ENCODE peak calls at places on chromosome 7, in seven cellular contexts. L is esophagus squamous epithelium, W is A549, J is heart left ventricle, F is endothelial cell of umbilical vein, Q is suprapubic skin, D is transverse colon. N is an unnamed sample.

GRCh38 chr7:5773661-5774086 is 7.8 kb downstream of the RNF216 start:
- DNase-seq in Q (no peak), L (no peak), J (no peak), D (no peak), W (peak), F (peak), N (no peak)

GRCh38 chr7:5429253-5429856 is 5.7 kb upstream of the TNRC18 start:
- DNase-seq in J (peak), W (no peak), D (peak), L (no peak), Q (no peak), F (peak), N (peak)

GRCh38 chr7:142440219-142441073 is 182.6 kb upstream of the PRSS58 start:
- DNase-seq in J (no peak), D (no peak), F (peak), W (peak), L (no peak), Q (no peak), N (no peak)

GRCh38 chr7:2162959-2163358 is 69.8 kb downstream of the MAD1L1 start:
- DNase-seq in L (no peak), Q (peak), F (no peak), W (no peak), D (no peak), J (no peak), N (no peak)

GRCh38 chr7:113548137-113548536 is 370.7 kb downstream of the PPP1R3A start:
- DNase-seq in Q (no peak), D (no peak), W (no peak), F (no peak), J (no peak), L (no peak), N (no peak)

GRCh38 chr7:154915600-154915999 is 87.3 kb downstream of the PAXIP1 start:
- DNase-seq in Q (no peak), W (no peak), F (no peak), J (no peak), L (no peak), D (no peak), N (peak)

GRCh38 chr7:87735360-87735759 is 107.2 kb downstream of the RUNDC3B start:
- DNase-seq in Q (no peak), L (no peak), F (peak), J (no peak), D (no peak), W (no peak), N (no peak)

GRCh38 chr7:79876769-79877362 is 257.8 kb upstream of the GNAI1 start:
- DNase-seq in D (no peak), W (peak), L (no peak), J (no peak), Q (no peak), F (peak), N (no peak)

GRCh38 chr7:158344706-158345300 is 242.8 kb downstream of the PTPRN2 start:
- DNase-seq in F (no peak), J (no peak), Q (no peak), D (no peak), W (no peak), L (no peak), N (peak)

GRCh38 chr7:121793716-121794115 is 79.2 kb upstream of the PTPRZ1 start:
- DNase-seq in D (no peak), W (no peak), J (no peak), L (no peak), Q (no peak), F (no peak), N (no peak)

GRCh38 chr7:111855842-111856227 is 293.5 kb upstream of the IMMP2L start:
- DNase-seq in J (no peak), F (peak), Q (no peak), D (no peak), L (no peak), W (peak), N (no peak)

GRCh38 chr7:85176197-85176596 is 10.7 kb downstream of the SEMA3D start:
- DNase-seq in Q (no peak), F (peak), J (no peak), L (no peak), D (no peak), W (no peak), N (no peak)

GRCh38 chr7:139679731-139680594 is 97.8 kb downstream of the HIPK2 start:
- DNase-seq in L (no peak), J (no peak), W (peak), F (peak), D (no peak), Q (no peak), N (no peak)

GRCh38 chr7:74587435-74588126 is 69.9 kb upstream of the GTF2I start:
- DNase-seq in D (peak), F (peak), Q (peak), W (peak), J (peak), L (no peak), N (peak)

GRCh38 chr7:2477447-2478386 is 1.5 kb upstream of the GRIFIN start:
- DNase-seq in Q (no peak), J (peak), L (no peak), D (peak), W (peak), F (peak), N (peak)

GRCh38 chr7:76283254-76284159 is 19.0 kb upstream of the HSPB1 start:
- DNase-seq in D (no peak), J (no peak), L (no peak), Q (no peak), F (no peak), W (no peak), N (no peak)

GRCh38 chr7:91566333-91566732 is 302.1 kb downstream of the FZD1 start:
- DNase-seq in J (no peak), W (no peak), L (no peak), Q (no peak), D (no peak), F (no peak), N (no peak)

GRCh38 chr7:98115746-98116525 is 9.3 kb downstream of the LMTK2 start:
- DNase-seq in W (no peak), Q (no peak), F (no peak), J (no peak), L (no peak), D (no peak), N (no peak)

GRCh38 chr7:133484135-133484534 is 231.3 kb downstream of the EXOC4 start:
- DNase-seq in J (no peak), W (no peak), D (no peak), F (no peak), L (no peak), Q (no peak), N (no peak)

GRCh38 chr7:8908889-8909288 is 475.5 kb downstream of the NXPH1 start:
- DNase-seq in L (no peak), Q (no peak), F (no peak), J (no peak), W (no peak), D (no peak), N (no peak)

GRCh38 chr7:139873593-139874374 is 44.7 kb downstream of the TBXAS1 start:
- DNase-seq in F (peak), Q (no peak), L (no peak), J (no peak), D (no peak), W (no peak), N (peak)

GRCh38 chr7:141609566-141609965 is 58.4 kb downstream of the AGK start:
- DNase-seq in J (no peak), D (no peak), F (no peak), W (no peak), L (no peak), Q (no peak), N (no peak)

GRCh38 chr7:108455833-108456677 is at the start of gene NRCAM:
- DNase-seq in J (no peak), W (peak), D (peak), Q (no peak), L (no peak), F (peak), N (no peak)

GRCh38 chr7:4806983-4807625 is 31.7 kb downstream of the AP5Z1 start:
- DNase-seq in Q (peak), L (no peak), F (no peak), D (no peak), J (no peak), W (no peak), N (no peak)

GRCh38 chr7:93011351-93012294 is 106.2 kb downstream of the SAMD9 start:
- DNase-seq in F (peak), L (no peak), W (no peak), Q (no peak), D (no peak), J (no peak), N (no peak)

GRCh38 chr7:40948239-40948638 is 754.7 kb downstream of the INHBA start:
- DNase-seq in Q (no peak), W (no peak), F (no peak), L (no peak), J (no peak), D (no peak), N (no peak)

GRCh38 chr7:151088019-151088855 is 2.0 kb downstream of the AGAP3 start:
- DNase-seq in W (no peak), J (no peak), D (no peak), Q (no peak), F (peak), L (no peak), N (no peak)

GRCh38 chr7:138477081-138477578 is 17.1 kb downstream of the TRIM24 start:
- DNase-seq in J (no peak), L (no peak), F (no peak), D (no peak), W (no peak), Q (no peak), N (no peak)

GRCh38 chr7:84336303-84336702 is 141.7 kb upstream of the SEMA3A start:
- DNase-seq in D (no peak), Q (no peak), J (no peak), W (no peak), F (no peak), L (no peak), N (no peak)

GRCh38 chr7:26993816-26994810 is 101.7 kb downstream of the HOXA1 start:
- DNase-seq in J (no peak), F (no peak), W (no peak), L (no peak), Q (no peak), D (no peak), N (no peak)

GRCh38 chr7:132080967-132081668 is 495.2 kb downstream of the PLXNA4 start:
- DNase-seq in Q (no peak), F (no peak), L (no peak), D (peak), J (no peak), W (no peak), N (peak)

GRCh38 chr7:2196381-2197378 is 36.1 kb downstream of the MAD1L1 start:
- DNase-seq in J (peak), F (no peak), L (no peak), Q (no peak), W (no peak), D (no peak), N (no peak)

GRCh38 chr7:66699998-66700397 is 40.5 kb upstream of the RABGEF1 start:
- DNase-seq in F (no peak), L (no peak), W (no peak), D (peak), J (peak), Q (no peak), N (no peak)

GRCh38 chr7:117096297-117096696 is 143.0 kb downstream of the ST7 start:
- DNase-seq in W (no peak), J (no peak), F (no peak), L (no peak), Q (no peak), D (no peak), N (no peak)

GRCh38 chr7:67522504-67522903 is 525.9 kb downstream of the TYW1 start:
- DNase-seq in Q (no peak), W (no peak), J (no peak), L (no peak), D (no peak), F (no peak), N (no peak)

GRCh38 chr7:98816925-98817710 is 52.7 kb downstream of the TMEM130 start:
- DNase-seq in F (no peak), Q (no peak), D (no peak), L (no peak), J (no peak), W (no peak), N (no peak)

GRCh38 chr7:83819911-83820310 is 171.0 kb upstream of the SEMA3E start:
- DNase-seq in J (no peak), D (no peak), Q (no peak), F (no peak), W (peak), L (no peak), N (no peak)

GRCh38 chr7:35839860-35840854 is 39.3 kb downstream of the SEPTIN7 start:
- DNase-seq in J (no peak), Q (no peak), F (peak), W (peak), L (no peak), D (no peak), N (no peak)

GRCh38 chr7:80232969-80233724 is 98.5 kb downstream of the GNAI1 start:
- DNase-seq in L (no peak), D (no peak), W (no peak), Q (no peak), J (no peak), F (no peak), N (no peak)

GRCh38 chr7:81769891-81770818 is at the start of gene HGF:
- DNase-seq in F (peak), J (peak), L (peak), D (peak), W (no peak), Q (no peak), N (peak)
- TF ChIP-seq CTCF in F (peak), J (no peak), L (no peak), D (no peak), W (no peak), Q (peak), N (no peak)

GRCh38 chr7:130960208-130960988 is 226.4 kb upstream of the KLF14 start:
- DNase-seq in L (peak), Q (no peak), F (peak), D (no peak), J (no peak), W (peak), N (no peak)
- TF ChIP-seq POLR2A in L (no peak), Q (no peak), F (no peak), D (no peak), J (no peak), W (no peak), N (no peak)

GRCh38 chr7:16660702-16661464 is 14.9 kb downstream of the BZW2 start:
- DNase-seq in Q (no peak), F (peak), D (no peak), J (no peak), W (peak), L (no peak), N (no peak)

GRCh38 chr7:16667355-16667754 is 21.4 kb downstream of the BZW2 start:
- DNase-seq in Q (no peak), L (no peak), J (no peak), W (no peak), D (no peak), F (no peak), N (no peak)

GRCh38 chr7:16657656-16658279 is 11.8 kb downstream of the BZW2 start:
- DNase-seq in L (no peak), J (peak), F (no peak), Q (no peak), D (peak), W (peak), N (no peak)

DNA sequence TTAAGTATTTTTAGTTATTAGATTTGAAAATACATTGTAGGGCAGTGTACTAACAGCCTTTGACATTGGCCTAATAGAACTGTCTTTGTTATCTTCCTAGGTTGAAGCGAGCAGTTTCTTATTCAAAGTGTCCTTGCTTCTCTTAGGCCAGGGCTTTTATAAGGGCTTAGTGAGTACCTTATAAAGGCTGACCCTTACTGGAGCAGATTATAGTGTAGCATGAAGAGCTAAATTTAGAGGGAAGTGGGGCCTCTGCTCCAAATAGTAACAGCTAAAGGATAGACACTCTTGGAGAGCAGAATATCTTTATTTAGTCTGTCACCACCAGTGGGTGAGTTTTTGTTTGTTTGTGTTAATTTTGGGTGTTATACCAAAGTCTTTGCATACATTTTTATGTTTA is 15.9 kb downstream of the BZW2 start:
- DNase-seq in Q (no peak), J (no peak), L (no peak), D (no peak), F (no peak), W (no peak), N (no peak)
- H3K4me3 ChIP-seq in Q (no peak), J (peak), L (no peak), D (no peak), F (no peak), W (no peak), N (no peak)

GRCh38 chr7:69826283-69826682 is 228.0 kb downstream of the AUTS2 start:
- DNase-seq in J (no peak), Q (no peak), F (no peak), W (no peak), L (no peak), D (no peak), N (no peak)
- TF ChIP-seq CTCF in J (no peak), Q (no peak), F (no peak), W (no peak), L (no peak), D (no peak), N (no peak)

DNA sequence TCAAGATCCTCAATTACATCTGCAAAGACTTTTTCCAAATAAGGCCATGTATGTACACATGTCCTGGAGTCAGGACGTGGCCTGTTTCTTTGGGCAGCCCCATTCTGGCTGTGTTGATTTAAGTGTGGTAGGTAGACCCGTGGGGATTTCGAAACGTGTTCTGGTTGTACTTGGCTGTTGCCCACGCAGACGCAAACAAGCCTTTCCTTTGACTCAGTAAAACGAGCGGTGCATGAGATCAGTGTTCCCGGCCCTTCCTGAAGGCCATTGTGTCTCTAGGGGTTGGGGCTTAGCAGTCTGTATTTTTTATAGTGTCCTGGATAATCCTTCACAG is 64.8 kb upstream of the DNAJB6 start:
- DNase-seq in D (peak), W (peak), L (no peak), Q (no peak), F (peak), J (peak), N (peak)
- TF ChIP-seq POLR2A in D (no peak), W (no peak), L (no peak), Q (no peak), F (no peak), J (no peak), N (no peak)

GRCh38 chr7:44240983-44241510 is 40.3 kb downstream of the YKT6 start:
- DNase-seq in W (peak), J (peak), F (peak), Q (no peak), L (no peak), D (peak), N (peak)
- H3K4me3 ChIP-seq in W (no peak), J (no peak), F (no peak), Q (peak), L (peak), D (no peak), N (no peak)

DNA sequence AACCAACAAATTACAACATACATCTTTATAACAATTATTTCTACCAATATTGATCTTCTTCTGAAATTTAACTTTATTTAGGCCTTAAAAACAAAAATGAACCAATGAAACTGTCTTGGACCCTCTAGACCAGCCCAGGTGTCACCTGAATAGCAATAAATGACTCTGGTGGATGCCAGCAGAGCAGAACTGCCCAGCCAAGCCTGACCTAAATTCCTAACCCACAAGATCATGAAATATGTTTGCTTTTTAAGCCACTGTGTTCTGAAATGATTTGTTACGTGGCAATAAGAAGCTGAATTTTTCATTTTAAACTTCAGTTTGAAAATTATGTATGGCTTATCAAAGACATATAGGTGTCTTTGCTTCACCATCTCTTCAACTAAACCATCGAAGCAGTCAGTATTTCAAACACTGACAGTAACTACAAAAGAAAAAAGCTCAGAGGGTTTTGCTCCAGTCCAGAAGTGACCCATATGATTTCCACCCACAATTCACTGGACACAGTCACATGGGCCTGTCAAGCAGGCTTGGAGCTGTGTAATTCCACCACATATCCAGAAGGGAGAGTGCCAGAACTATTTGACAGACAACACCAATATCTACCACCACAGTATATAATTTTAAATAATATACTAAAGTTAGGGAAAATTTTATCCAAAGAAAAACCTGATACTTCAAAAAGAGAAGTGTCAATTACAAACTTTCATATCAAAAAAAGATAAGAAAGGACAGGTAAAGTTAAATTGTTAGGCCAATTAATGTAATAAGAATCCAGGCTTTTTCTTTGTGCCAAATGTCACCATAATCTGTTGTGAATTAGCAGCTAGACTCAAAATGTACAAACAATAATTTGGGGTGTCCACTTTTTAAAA is 94.5 kb downstream of the KMT2C start:
- DNase-seq in W (peak), Q (no peak), L (no peak), J (no peak), D (no peak), F (peak), N (peak)
- TF ChIP-seq CTCF in W (peak), Q (peak), L (no peak), J (peak), D (peak), F (peak), N (no peak)

DNA sequence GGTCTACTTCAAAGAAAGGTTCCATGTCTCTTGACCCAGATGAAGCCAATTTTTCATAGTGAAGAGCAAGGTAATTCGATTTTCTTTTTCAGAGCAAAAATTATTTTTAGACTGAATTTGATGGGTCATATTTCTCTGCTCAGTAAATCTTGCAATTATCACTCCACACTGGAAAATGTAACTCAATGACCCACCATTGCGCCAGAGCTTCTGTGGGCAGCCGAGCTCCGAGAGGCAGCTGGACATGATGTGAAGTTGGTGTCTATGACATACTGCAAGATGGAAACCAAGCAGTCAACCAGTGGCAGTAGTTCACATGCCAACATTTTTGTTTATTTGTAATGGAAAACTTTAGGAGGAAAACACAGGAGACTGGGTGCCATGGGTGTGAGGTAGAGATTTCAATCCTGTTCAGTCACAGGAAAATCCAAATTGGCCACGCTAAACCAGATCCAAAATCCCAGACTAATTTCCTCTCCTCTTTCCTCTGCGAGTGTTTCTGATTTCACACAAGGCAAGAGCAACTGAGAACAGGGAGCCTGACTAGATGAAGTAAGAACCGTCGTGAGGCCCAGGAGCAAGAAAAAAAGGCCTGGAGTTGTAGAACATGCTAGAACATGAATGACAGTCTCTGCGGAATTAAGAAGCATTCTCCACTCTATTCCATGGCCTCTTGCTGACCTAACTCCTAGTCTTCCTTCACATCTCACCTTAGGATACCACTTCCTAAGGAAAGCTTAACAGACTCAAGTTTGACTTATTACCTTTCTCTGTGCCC is 39.3 kb downstream of the CALD1 start:
- DNase-seq in J (no peak), D (no peak), L (no peak), W (no peak), F (no peak), Q (no peak), N (no peak)
- TF ChIP-seq POLR2A in J (no peak), D (no peak), L (no peak), W (no peak), F (no peak), Q (no peak), N (no peak)